ENCODE peak calls at places on chromosomes 3 and 15, in four cellular contexts. V, Q, O and C are unnamed samples.

GRCh38 chr15:39591141-39591895 is 10.4 kb downstream of the THBS1 start:
- DNase-seq in O (no peak), V (no peak), Q (no peak), C (no peak)

GRCh38 chr15:63037996-63038720 is 4.4 kb upstream of the TPM1 start:
- DNase-seq in O (no peak), V (peak; percentile 3), Q (no peak), C (no peak)

GRCh38 chr3:177037241-177037640 is 160.0 kb downstream of the TBL1XR1 start:
- DNase-seq in O (no peak), V (no peak), Q (no peak), C (no peak)

GRCh38 chr3:170128259-170128976 is 53.1 kb downstream of the PHC3 start:
- DNase-seq in Q (no peak), V (peak; percentile 36), O (peak; percentile 51), C (no peak)

GRCh38 chr15:89101302-89102191 is 13.3 kb downstream of the ABHD2 start:
- DNase-seq in V (no peak), O (peak; percentile 19), Q (no peak), C (peak; percentile 88)

GRCh38 chr3:158737987-158738615 is 5.8 kb upstream of the RARRES1 start:
- DNase-seq in V (no peak), Q (no peak), O (no peak), C (no peak)

GRCh38 chr3:133038731-133039398 is 674 bp downstream of the TMEM108 start:
- DNase-seq in V (peak; percentile 55), Q (peak; percentile 3), O (peak; percentile 17), C (no peak)

GRCh38 chr15:98794211-98794610 is 145.9 kb downstream of the IGF1R start:
- DNase-seq in V (no peak), Q (no peak), O (no peak), C (no peak)

GRCh38 chr15:54150255-54150654 is 172.0 kb downstream of the UNC13C start:
- DNase-seq in Q (no peak), O (no peak), V (no peak), C (peak; percentile 80)

GRCh38 chr3:126101521-126101982 is 17.6 kb upstream of the SLC41A3 start:
- DNase-seq in Q (no peak), V (peak; percentile 18), O (peak; percentile 11), C (no peak)

GRCh38 chr3:71984843-71985594 is 200.1 kb upstream of the PROK2 start:
- DNase-seq in Q (peak; percentile 42), V (no peak), O (peak; percentile 58), C (no peak)

GRCh38 chr15:78104566-78105500 is 12.5 kb downstream of the SH2D7 start:
- DNase-seq in O (no peak), Q (no peak), V (no peak), C (no peak)